ENCODE peak calls at places on chromosomes 2 and 18, in ten cellular contexts. R, V, T, A, Z, J, E, X, M and P are unnamed samples.

GRCh38 chr2:98458207-98458606 is 13.5 kb downstream of the INPP4A start:
- DNase-seq in V (no peak), T (no peak), E (peak; percentile 60), J (no peak), R (no peak), A (no peak), M (peak; percentile 10), Z (no peak), X (peak; percentile 48), P (no peak)

GRCh38 chr18:62717059-62717849 is 1.9 kb downstream of the PHLPP1 start:
- DNase-seq in X (peak; percentile 89), R (peak; percentile 69), J (no peak), A (peak; percentile 44), Z (peak; percentile 39), E (peak; percentile 71), V (no peak), M (peak; percentile 50), T (no peak), P (peak; percentile 75)

GRCh38 chr2:101846973-101847372 is 144.8 kb upstream of the IL1R2 start:
- DNase-seq in E (peak; percentile 36), M (no peak), R (no peak), V (no peak), T (no peak), Z (no peak), X (no peak), A (no peak), J (no peak), P (no peak)

GRCh38 chr2:159317392-159318088 is 31.0 kb upstream of the WDSUB1 start:
- DNase-seq in V (no peak), J (no peak), M (peak; percentile 4), E (peak; percentile 5), T (no peak), Z (no peak), X (no peak), R (no peak), A (no peak), P (no peak)

GRCh38 chr18:51038110-51038509 is 8.1 kb downstream of the SMAD4 start:
- DNase-seq in Z (peak; percentile 30), T (no peak), E (no peak), A (no peak), J (no peak), V (no peak), X (no peak), M (no peak), R (no peak), P (no peak)

GRCh38 chr2:157375384-157375783 is 49.8 kb upstream of the ERMN start:
- DNase-seq in R (no peak), J (no peak), X (no peak), Z (no peak), A (no peak), V (no peak), T (no peak), M (no peak), E (no peak), P (no peak)

GRCh38 chr2:95384854-95385569 is 17.5 kb upstream of the FAHD2A start:
- DNase-seq in E (no peak), V (peak; percentile 72), J (no peak), M (no peak), Z (no peak), A (no peak), R (peak; percentile 83), T (no peak), X (no peak), P (peak; percentile 76)

GRCh38 chr2:25462021-25462420 is 120.3 kb upstream of the DNMT3A start:
- DNase-seq in V (no peak), R (no peak), J (no peak), T (no peak), M (no peak), E (no peak), X (no peak), Z (no peak), A (no peak), P (no peak)

GRCh38 chr2:11292464-11293255 is 51.8 kb downstream of the ROCK2 start:
- DNase-seq in A (peak; percentile 84), E (peak; percentile 23), X (no peak), V (no peak), J (no peak), M (peak; percentile 47), Z (no peak), R (no peak), T (peak; percentile 50), P (no peak)

GRCh38 chr2:136135924-136136906 is 18.3 kb upstream of the CXCR4 start:
- DNase-seq in M (no peak), X (no peak), A (no peak), E (no peak), J (no peak), R (peak; percentile 71), T (no peak), V (no peak), Z (no peak), P (peak; percentile 22)

GRCh38 chr2:233082934-233083755 is 23.0 kb downstream of the INPP5D start:
- DNase-seq in J (no peak), R (no peak), M (no peak), X (no peak), A (no peak), V (no peak), E (no peak), T (no peak), Z (no peak), P (peak; percentile 66)

GRCh38 chr2:233081731-233082221 is 21.6 kb downstream of the INPP5D start:
- DNase-seq in A (no peak), Z (no peak), R (no peak), T (no peak), M (no peak), V (no peak), E (no peak), X (no peak), J (no peak), P (peak; percentile 65)

GRCh38 chr2:233083782-233084181 is 23.6 kb downstream of the INPP5D start:
- DNase-seq in R (no peak), T (no peak), J (no peak), V (no peak), A (no peak), X (no peak), E (no peak), M (no peak), Z (no peak), P (peak; percentile 21)

GRCh38 chr2:233081232-233081730 is 21.1 kb downstream of the INPP5D start:
- DNase-seq in V (no peak), Z (no peak), E (no peak), X (no peak), T (no peak), R (no peak), A (no peak), J (no peak), M (no peak), P (peak; percentile 69)

GRCh38 chr2:233082222-233082933 is 22.2 kb downstream of the INPP5D start:
- DNase-seq in A (no peak), J (no peak), E (no peak), X (no peak), R (no peak), M (no peak), T (no peak), Z (no peak), V (no peak), P (peak; percentile 57)
- H3K4me3 ChIP-seq in A (no peak overlapping the region), J (no peak overlapping the region), E (no peak overlapping the region), X (no peak overlapping the region), R (no peak overlapping the region), M (no peak overlapping the region), T (no peak overlapping the region), Z (no peak overlapping the region), V (no peak overlapping the region), P (no peak overlapping the region)

GRCh38 chr18:44898536-44898935 is 217.8 kb downstream of the SETBP1 start:
- DNase-seq in Z (no peak), J (no peak), V (no peak), R (no peak), M (no peak), E (no peak), A (peak; percentile 39), X (no peak), T (no peak), P (no peak)

GRCh38 chr18:44900627-44901026 is 219.9 kb downstream of the SETBP1 start:
- DNase-seq in E (no peak), R (no peak), A (no peak), T (no peak), M (no peak), V (no peak), X (peak; percentile 58), Z (no peak), J (no peak), P (no peak)

GRCh38 chr18:44899832-44900231 is 219.1 kb downstream of the SETBP1 start:
- DNase-seq in V (no peak), X (no peak), T (no peak), E (no peak), Z (no peak), R (no peak), M (no peak), J (no peak), A (no peak), P (no peak)

GRCh38 chr18:44903327-44903726 is 222.6 kb downstream of the SETBP1 start:
- DNase-seq in E (no peak), R (no peak), M (no peak), X (no peak), Z (no peak), V (no peak), T (no peak), J (no peak), A (no peak), P (no peak)

DNA sequence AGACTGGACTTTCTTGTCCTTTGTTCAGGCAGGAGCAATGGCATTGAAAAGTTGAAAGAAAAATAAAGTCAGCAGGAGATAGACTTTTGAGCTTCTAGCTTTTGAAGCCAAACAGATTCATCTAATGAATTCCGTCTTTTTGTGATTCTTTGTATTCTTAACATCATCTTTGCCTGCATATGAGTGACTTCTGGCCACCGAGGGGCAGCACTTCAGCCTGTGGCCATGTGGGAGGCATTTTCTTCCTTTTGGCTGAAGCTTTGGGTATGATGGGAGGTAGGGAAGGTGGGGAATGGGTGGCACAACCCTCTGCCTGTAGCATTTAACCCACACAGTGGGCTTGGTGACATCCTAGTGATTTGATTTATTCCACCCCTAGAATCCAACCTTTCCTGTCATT is 220.6 kb downstream of the SETBP1 start:
- DNase-seq in E (no peak), M (no peak), X (no peak), Z (no peak), V (no peak), A (peak; percentile 8), T (no peak), J (peak; percentile 4), R (no peak), P (no peak)
- TF ChIP-seq CTCF in E (peak; percentile 12), M (peak; percentile 12), X (peak; percentile 40), Z (no peak), V (peak; percentile 34), A (peak; percentile 52), T (peak; percentile 15), J (peak; percentile 29), R (no peak), P (no peak)

GRCh38 chr18:76306685-76307292 is 188.3 kb downstream of the ZNF516 start:
- DNase-seq in R (no peak), X (no peak), Z (no peak), M (no peak), E (no peak), V (no peak), T (no peak), J (no peak), A (no peak), P (no peak)

GRCh38 chr18:76307293-76307690 is 187.8 kb downstream of the ZNF516 start:
- DNase-seq in X (no peak), E (no peak), Z (no peak), V (no peak), J (no peak), M (no peak), A (peak; percentile 65), R (no peak), T (no peak), P (no peak)
- H3K4me3 ChIP-seq in X (no peak overlapping the region), E (no peak overlapping the region), Z (no peak overlapping the region), V (no peak overlapping the region), J (no peak overlapping the region), M (no peak overlapping the region), A (no peak overlapping the region), R (no peak overlapping the region), T (no peak overlapping the region), P (no peak overlapping the region)

GRCh38 chr2:45729753-45730512 is 78.5 kb downstream of the PRKCE start:
- DNase-seq in M (no peak), T (no peak), A (peak; percentile 11), R (no peak), Z (no peak), V (no peak), E (no peak), X (no peak), J (no peak), P (no peak)
- TF ChIP-seq CTCF in M (peak; percentile 29), T (peak; percentile 18), A (peak; percentile 45), R (peak; percentile 29), Z (no peak), V (peak; percentile 27), E (no peak), X (peak; percentile 31), J (peak; percentile 48), P (no peak)